ENCODE peak calls at places on chromosomes 6 and 20, in nine cellular contexts. S is stimulated activated CD4-positive, alpha-beta T cell treated with anti-CD3 and anti-CD28 coated beads, Interleukin-15, amount 100 ng/mL, for 24 hours; N is dermis microvascular lymphatic vessel endothelial cell; E is astrocyte; W is putamen; D is ELR; O is PC-9; I is COR-L47; Z is HCT116. B is an unnamed sample.

GRCh38 chr20:19079536-19080299 is 132.7 kb upstream of the SLC24A3 start:
- DNase-seq in N (peak), O (no peak), S (no peak), I (no peak), E (no peak), W (no peak), Z (no peak), D (peak), B (peak)

GRCh38 chr6:35678021-35678654 is 10.6 kb downstream of the FKBP5 start:
- DNase-seq in O (no peak), W (no peak), S (no peak), N (peak), Z (no peak), E (peak), I (no peak), D (peak), B (peak)

GRCh38 chr6:113994934-113995342 is 24.0 kb upstream of the HDAC2 start:
- DNase-seq in S (peak), I (peak), N (peak), Z (peak), W (peak), O (peak), E (peak), D (peak), B (peak)

GRCh38 chr6:82268301-82268846 is 20.8 kb upstream of the IBTK start:
- DNase-seq in S (no peak), E (no peak), Z (no peak), W (no peak), I (peak), D (peak), N (peak), O (no peak), B (peak)

GRCh38 chr6:127069659-127070279 is 48.7 kb upstream of the RSPO3 start:
- DNase-seq in W (no peak), O (no peak), D (peak), N (peak), I (peak), S (no peak), Z (peak), E (peak), B (peak)

GRCh38 chr6:136549359-136550044 is 720 bp downstream of the MAP7 start:
- DNase-seq in N (no peak), O (peak), Z (no peak), I (no peak), E (no peak), D (no peak), W (no peak), S (no peak), B (peak)

GRCh38 chr6:35725721-35726438 is 11.0 kb upstream of the ARMC12 start:
- DNase-seq in N (peak), E (no peak), Z (no peak), S (peak), I (no peak), W (peak), D (no peak), O (no peak), B (no peak)

GRCh38 chr6:22877946-22878705 is 308.8 kb downstream of the HDGFL1 start:
- DNase-seq in E (peak), I (no peak), D (no peak), Z (no peak), O (no peak), W (no peak), N (peak), S (no peak), B (no peak)

GRCh38 chr20:25437153-25437581 is 29.7 kb downstream of the GINS1 start:
- DNase-seq in Z (no peak), E (peak), N (no peak), O (peak), I (no peak), D (no peak), W (no peak), S (no peak), B (no peak)

GRCh38 chr6:24933868-24934401 is 1.8 kb downstream of the RIPOR2 start:
- DNase-seq in W (no peak), E (no peak), Z (peak), O (no peak), D (peak), I (peak), N (peak), S (no peak), B (peak)

GRCh38 chr6:27814665-27815424 is 97.4 kb downstream of the OR2B2 start:
- DNase-seq in O (peak), W (peak), N (peak), D (peak), S (peak), Z (peak), I (no peak), E (peak), B (peak)

GRCh38 chr6:160337301-160337700 is 10.9 kb upstream of the SLC22A3 start:
- DNase-seq in O (no peak), W (no peak), I (no peak), S (no peak), E (peak), N (no peak), Z (no peak), D (peak), B (no peak)

GRCh38 chr6:107323133-107323785 is 136.1 kb downstream of the PDSS2 start:
- DNase-seq in W (no peak), N (peak), Z (no peak), E (peak), I (no peak), S (no peak), D (peak), O (no peak), B (peak)

GRCh38 chr6:138161434-138162103 is at the start of gene ARFGEF3:
- DNase-seq in S (peak), N (peak), Z (no peak), E (peak), D (peak), W (peak), I (peak), O (peak), B (peak)

GRCh38 chr20:32359633-32360332 is 1.7 kb downstream of the ASXL1 start:
- DNase-seq in W (peak), N (peak), Z (no peak), D (no peak), E (peak), O (no peak), I (no peak), S (no peak), B (peak)

GRCh38 chr6:44776344-44776743 is 388.8 kb downstream of the CDC5L start:
- DNase-seq in Z (no peak), W (no peak), I (no peak), N (no peak), E (no peak), O (no peak), S (no peak), D (no peak), B (no peak)

GRCh38 chr6:19478992-19479391 is 358.2 kb upstream of the ID4 start:
- DNase-seq in S (no peak), I (no peak), Z (no peak), N (no peak), O (no peak), D (peak), E (peak), W (no peak), B (no peak)

GRCh38 chr6:30013296-30013922 is 47.7 kb upstream of the POLR1H start:
- DNase-seq in Z (no peak), D (no peak), O (no peak), S (peak), E (no peak), N (peak), W (no peak), I (peak), B (peak)

GRCh38 chr6:99458319-99458718 is 33.2 kb upstream of the PNISR start:
- DNase-seq in O (no peak), W (no peak), D (peak), Z (peak), S (peak), N (peak), I (no peak), E (peak), B (peak)

GRCh38 chr6:106579281-106579680 is 50.0 kb downstream of the RTN4IP1 start:
- DNase-seq in N (peak), D (no peak), E (no peak), S (no peak), W (no peak), I (no peak), Z (no peak), O (no peak), B (peak)

GRCh38 chr6:78460711-78461110 is 406.6 kb upstream of the IRAK1BP1 start:
- DNase-seq in I (no peak), O (no peak), W (no peak), Z (no peak), E (no peak), S (no peak), N (no peak), D (no peak), B (no peak)

GRCh38 chr20:36498386-36499179 is 42.7 kb upstream of the MYL9 start:
- DNase-seq in O (no peak), W (no peak), E (no peak), S (no peak), I (no peak), D (no peak), Z (no peak), N (no peak), B (no peak)

GRCh38 chr6:4133941-4134838 is 1.2 kb downstream of the ECI2 start:
- DNase-seq in N (peak), D (peak), W (no peak), S (peak), O (peak), I (peak), E (no peak), Z (no peak), B (peak)

GRCh38 chr6:100099189-100100074 is 105.4 kb upstream of the MCHR2 start:
- DNase-seq in Z (peak), N (peak), O (no peak), I (peak), S (no peak), E (no peak), W (peak), D (peak), B (peak)

GRCh38 chr6:40806479-40806878 is 219.3 kb upstream of the LRFN2 start:
- DNase-seq in E (no peak), W (no peak), S (no peak), Z (no peak), N (no peak), D (peak), I (no peak), O (no peak), B (no peak)

GRCh38 chr6:161050134-161050765 is 58.7 kb downstream of the MAP3K4 start:
- DNase-seq in Z (no peak), O (no peak), N (no peak), D (peak), S (no peak), E (no peak), I (no peak), W (no peak), B (no peak)

GRCh38 chr6:65633516-65633915 is 73.5 kb downstream of the EYS start:
- DNase-seq in Z (no peak), I (no peak), D (no peak), E (no peak), W (no peak), N (no peak), S (no peak), O (no peak), B (no peak)

GRCh38 chr6:31267504-31268371 is 4.2 kb downstream of the HLA-C start:
- DNase-seq in S (peak), D (no peak), W (no peak), Z (no peak), O (no peak), N (no peak), E (no peak), I (no peak), B (no peak)

GRCh38 chr6:87078983-87079616 is 15.8 kb downstream of the CGA start:
- DNase-seq in O (peak), D (peak), W (peak), E (peak), I (peak), Z (peak), N (peak), S (peak), B (peak)

B was measured in dermis blood vessel endothelial cell.